ENCODE peak calls at places on chromosomes 6 and 20, in five cellular contexts. U is NT2/D1, B is HepG2, V is H1, G is GM12878. W is an unnamed sample.

GRCh38 chr20:49704932-49705336 is 8.7 kb downstream of the B4GALT5 start:
- DNase-seq in U (no peak), V (no peak), G (no peak), B (no peak), W (no peak)

GRCh38 chr20:45452238-45452637 is 17.3 kb upstream of the WFDC2 start:
- DNase-seq in V (no peak), B (no peak), U (no peak), G (no peak), W (no peak)

GRCh38 chr20:12614764-12615163 is 394.0 kb upstream of the SPTLC3 start:
- DNase-seq in V (no peak), B (no peak), G (no peak), U (no peak), W (no peak)

GRCh38 chr6:38774933-38775707 is 60.0 kb downstream of the DNAH8 start:
- DNase-seq in U (no peak), B (no peak), V (no peak), G (no peak), W (no peak)

GRCh38 chr20:1323830-1324597 is 4.9 kb downstream of the SDCBP2 start:
- DNase-seq in B (no peak), U (no peak), V (peak; percentile 33), G (no peak), W (no peak)

GRCh38 chr6:788058-788457 is 95.1 kb upstream of the EXOC2 start:
- DNase-seq in V (no peak), U (no peak), B (no peak), G (no peak), W (no peak)

GRCh38 chr6:45687570-45687969 is 309.8 kb upstream of the SUPT3H start:
- DNase-seq in U (no peak), V (no peak), B (no peak), G (no peak), W (no peak)

GRCh38 chr20:61733216-61733615 is 332.5 kb downstream of the TAF4 start:
- DNase-seq in V (no peak), U (no peak), B (no peak), G (no peak), W (no peak)

GRCh38 chr20:25221592-25222460 is 26.1 kb upstream of the PYGB start:
- DNase-seq in B (no peak), U (no peak), G (no peak), V (no peak), W (no peak)

GRCh38 chr6:138410972-138411667 is 7.1 kb downstream of the HEBP2 start:
- DNase-seq in U (no peak), V (no peak), G (no peak), B (no peak), W (no peak)

DNA sequence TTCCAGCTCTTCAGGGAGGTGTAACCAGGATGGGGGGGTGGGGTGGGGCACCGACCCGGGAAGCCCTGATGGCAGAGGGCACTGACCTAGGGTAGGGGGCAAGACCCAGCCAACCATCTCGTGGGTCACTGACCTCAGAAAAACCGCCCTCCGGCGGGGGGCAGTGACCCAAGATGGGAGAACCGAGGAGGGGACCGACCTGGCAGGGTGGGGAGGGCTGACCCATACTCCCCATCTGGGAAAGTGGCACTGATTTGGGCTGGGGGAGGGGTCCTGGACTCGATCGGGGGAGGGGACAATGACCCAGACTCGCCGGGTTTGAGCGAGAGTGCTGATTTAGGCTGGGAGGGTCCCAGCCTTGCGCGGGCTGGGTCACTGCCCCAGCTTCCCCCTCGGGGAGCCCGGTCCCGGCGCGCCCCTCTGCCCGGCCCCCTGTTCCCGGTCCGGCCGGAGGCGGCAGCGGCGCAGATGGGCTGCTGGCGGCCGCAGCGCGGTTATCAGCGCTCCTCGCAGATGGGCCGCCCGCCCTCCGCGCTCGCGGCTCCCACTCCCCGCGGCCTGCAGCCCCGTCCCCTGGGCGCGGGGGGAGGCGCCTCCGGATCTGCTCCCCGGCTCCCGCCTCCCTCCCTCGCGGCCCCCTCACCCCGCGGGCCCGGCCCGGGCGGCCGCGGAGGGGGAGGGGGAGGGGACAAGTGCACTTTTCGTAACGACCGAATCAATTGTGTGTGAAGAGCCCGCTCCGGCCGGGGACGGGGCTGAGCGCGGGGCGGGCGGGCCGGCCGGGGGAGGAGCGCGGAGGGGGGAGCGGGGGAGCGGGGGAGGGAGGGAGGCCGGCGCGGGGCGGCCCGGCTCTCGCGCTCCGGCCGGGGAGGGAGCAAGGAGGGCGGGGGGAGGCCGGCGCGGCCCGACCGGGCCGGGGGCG is 2.2 kb downstream of the NOL4L start:
- DNase-seq in B (no peak), V (peak; percentile 72), G (no peak), U (no peak), W (peak; percentile 50)
- TF ChIP-seq SUZ12 in B (no peak), V (peak; percentile 26), G (no peak), U (no peak), W (no peak)

DNA sequence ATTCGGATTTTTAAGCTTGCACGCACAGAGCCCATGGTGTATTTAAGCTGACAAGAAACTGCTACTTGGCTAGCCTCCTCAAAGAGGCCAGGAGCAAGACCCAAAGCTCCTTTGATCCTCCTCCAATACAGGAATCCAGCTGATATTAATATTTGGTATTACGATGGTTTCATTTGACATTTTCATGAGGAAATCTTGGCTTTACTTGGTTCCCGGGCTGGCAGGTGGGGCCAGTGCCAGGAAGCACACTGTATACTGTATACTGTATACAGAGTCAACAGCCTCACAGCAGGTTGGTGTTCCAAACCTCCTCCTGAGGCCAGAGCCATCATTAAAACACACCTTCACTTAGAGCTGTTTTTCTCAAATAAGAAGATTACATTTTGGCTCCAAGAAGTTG is 138.2 kb upstream of the ARMC2 start:
- DNase-seq in V (no peak), U (no peak), B (no peak), G (no peak), W (no peak)
- TF ChIP-seq SUZ12 in V (no peak), U (no peak), B (no peak), G (no peak), W (no peak)

GRCh38 chr6:37653933-37654565 is 43.6 kb downstream of the MDGA1 start:
- DNase-seq in G (peak; percentile 19), U (peak; percentile 47), V (peak; percentile 81), B (peak; percentile 36), W (peak; percentile 42)
- TF ChIP-seq SUZ12 in G (no peak), U (no peak), V (no peak), B (no peak), W (no peak)

DNA sequence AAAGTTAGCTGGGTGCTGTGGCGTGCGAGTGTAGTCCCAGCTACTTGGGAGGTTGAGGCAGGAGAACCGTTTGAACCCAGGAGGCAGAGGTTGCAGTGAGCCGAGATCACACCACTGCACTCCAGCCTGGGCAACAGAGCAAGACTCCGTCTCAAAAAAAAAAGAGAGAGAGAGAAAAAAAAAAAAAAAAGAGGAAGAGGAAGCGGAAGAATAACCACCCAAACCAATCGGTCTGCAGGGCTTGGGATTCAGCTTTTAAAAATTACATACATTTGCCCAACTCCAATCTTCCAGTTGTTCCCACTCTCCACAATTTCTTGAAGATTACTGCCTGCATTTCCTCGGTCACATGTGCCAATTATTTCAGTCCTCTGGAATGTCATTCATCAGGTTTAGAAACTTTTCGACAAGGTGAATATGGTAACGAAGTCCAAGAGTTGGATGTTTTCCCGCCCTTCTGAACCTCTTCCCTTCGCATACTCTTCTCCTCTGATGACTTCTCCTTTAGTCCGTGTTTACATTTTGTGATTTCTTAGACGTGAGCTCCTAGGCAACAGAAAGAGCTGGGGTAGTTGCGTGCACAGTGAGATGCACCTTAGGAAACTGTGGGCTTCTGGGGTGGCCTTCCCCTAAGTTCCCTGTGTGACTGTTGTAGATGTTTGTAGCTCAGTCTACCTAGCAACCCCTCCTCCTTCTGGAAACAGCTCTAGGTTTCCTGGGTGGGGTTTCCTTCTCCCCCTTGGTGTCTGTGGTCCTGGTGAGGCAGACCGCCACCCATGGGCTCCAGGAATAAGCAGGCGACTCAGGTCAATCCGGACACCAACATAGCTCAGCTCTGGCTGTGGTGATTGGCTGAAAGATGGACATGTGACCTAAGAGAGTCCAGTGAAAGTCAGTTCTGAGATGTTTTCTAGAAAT is 63.0 kb upstream of the NCOA3 start:
- DNase-seq in V (no peak), G (peak; percentile 75), B (no peak), U (no peak), W (peak; percentile 32)
- TF ChIP-seq SUZ12 in V (no peak), G (no peak), B (no peak), U (no peak), W (no peak)

DNA sequence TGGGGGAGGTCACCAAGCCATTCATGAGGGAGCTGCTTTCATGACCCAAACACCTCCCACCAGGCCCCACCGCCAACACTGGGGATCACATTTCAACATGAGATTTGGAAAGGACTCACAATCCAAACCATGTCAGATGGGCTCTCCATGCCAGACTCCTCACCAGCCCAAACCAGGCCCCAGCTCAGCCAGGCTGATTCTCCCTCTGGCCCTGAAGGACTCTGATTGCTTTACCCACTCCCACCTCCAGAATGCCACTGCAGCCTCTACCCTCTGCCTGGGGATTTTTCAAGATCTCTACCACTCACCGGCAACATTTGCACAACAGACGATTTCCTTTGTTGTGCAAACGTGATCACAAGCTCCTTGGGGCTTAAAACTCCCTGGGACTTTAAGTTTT is 146.8 kb downstream of the CDH26 start:
- DNase-seq in B (no peak), V (peak; percentile 59), U (peak; percentile 88), G (no peak), W (no peak)
- TF ChIP-seq SUZ12 in B (no peak), V (no peak), U (no peak), G (no peak), W (no peak)

DNA sequence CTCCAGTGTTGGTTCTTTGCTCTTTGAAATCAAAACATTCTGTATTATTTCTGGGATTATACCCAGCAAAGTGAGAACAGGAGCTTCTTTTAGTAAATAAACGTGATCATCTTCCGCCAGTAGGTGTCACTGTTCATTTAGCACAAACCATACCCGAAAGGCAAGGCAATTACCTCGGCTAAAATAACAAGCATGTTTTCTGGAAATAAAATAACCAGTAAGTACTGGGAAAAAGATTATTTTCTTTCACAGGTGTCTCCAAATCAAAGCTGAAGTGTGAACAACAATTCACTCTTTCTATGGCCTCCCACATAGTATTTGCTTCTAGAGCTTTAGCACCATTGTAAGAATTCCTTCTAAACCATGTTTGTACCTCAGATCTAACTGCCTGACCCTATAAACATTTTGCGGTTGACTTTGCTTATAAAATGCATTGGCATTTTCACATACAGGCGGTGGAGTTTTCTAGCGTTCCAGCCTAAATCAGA is 144.6 kb upstream of the AGPAT4 start:
- DNase-seq in V (no peak), B (peak; percentile 56), G (no peak), U (peak; percentile 66), W (peak; percentile 67)
- TF ChIP-seq SUZ12 in V (no peak), B (no peak), G (no peak), U (no peak), W (no peak)